ENCODE peak calls at places on chromosome 11, in nine cellular contexts. T is A549, O is dorsolateral prefrontal cortex, I is AG10803, L is foreskin fibroblast, Q is pancreas, W is ovary, P is kidney epithelial cell, X is bronchial epithelial cell. S is an unnamed sample.
A peak's percentile ranks its signal among the peaks of the same experiment; 100 is the strongest.

GRCh38 chr11:126696976-126697375 is 303.6 kb downstream of the KIRREL3 start:
- DNase-seq in T (no peak), O (no peak), I (no peak), L (no peak), Q (no peak), W (no peak), P (no peak), X (no peak), S (no peak)

GRCh38 chr11:34075178-34075820 is 23.8 kb downstream of the CAPRIN1 start:
- DNase-seq in T (no peak), O (no peak), I (peak; percentile 63), L (peak; percentile 67), Q (no peak), W (no peak), P (no peak), X (peak; percentile 49), S (peak; percentile 65)

GRCh38 chr11:106017088-106017487 is 5.0 kb downstream of the MSANTD4 start:
- DNase-seq in T (no peak), O (no peak), I (no peak), L (no peak), Q (no peak), W (no peak), P (no peak), X (no peak), S (no peak)

GRCh38 chr11:55707029-55707428 is 45.0 kb downstream of the OR4C6 start:
- DNase-seq in T (peak; percentile 38), O (no peak), I (peak; percentile 21), L (peak; percentile 4), Q (no peak), W (no peak), P (no peak), X (peak; percentile 52), S (peak; percentile 65)

GRCh38 chr11:123742778-123743177 is 1.3 kb upstream of the ZNF202 start:
- DNase-seq in T (no peak), O (no peak), I (no peak), L (no peak), Q (no peak), W (no peak), P (no peak), X (no peak), S (no peak)

GRCh38 chr11:86818466-86819282 is 18.3 kb downstream of the PRSS23 start:
- DNase-seq in T (peak; percentile 82), O (no peak), I (peak; percentile 77), L (no peak), Q (no peak), W (no peak), P (no peak), X (peak; percentile 73), S (peak; percentile 89)

GRCh38 chr11:59000007-59000406 is 60.7 kb downstream of the GLYATL1 start:
- DNase-seq in T (no peak), O (no peak), I (no peak), L (no peak), Q (no peak), W (no peak), P (no peak), X (peak; percentile 17), S (no peak)

GRCh38 chr11:91305402-91305801 is 919.2 kb upstream of the FAT3 start:
- DNase-seq in T (no peak), O (no peak), I (no peak), L (no peak), Q (no peak), W (no peak), P (no peak), X (no peak), S (no peak)

GRCh38 chr11:84396521-84396920 is 1110.4 kb upstream of the CCDC90B start:
- DNase-seq in T (no peak), O (no peak), I (peak; percentile 19), L (no peak), Q (no peak), W (no peak), P (no peak), X (no peak), S (peak; percentile 31)

GRCh38 chr11:34546511-34547206 is 33.1 kb upstream of the ELF5 start:
- DNase-seq in T (no peak), O (peak; percentile 62), I (no peak), L (no peak), Q (no peak), W (no peak), P (no peak), X (peak; percentile 28), S (no peak)

GRCh38 chr11:125188021-125188420 is 23.5 kb downstream of the PKNOX2 start:
- DNase-seq in T (no peak), O (no peak), I (no peak), L (no peak), Q (no peak), W (no peak), P (no peak), X (peak; percentile 83), S (peak; percentile 50)

GRCh38 chr11:2083411-2083810 is 55.8 kb downstream of the IGF2 start:
- DNase-seq in T (no peak), O (no peak), I (no peak), L (no peak), Q (no peak), W (no peak), P (no peak), X (no peak), S (no peak)

GRCh38 chr11:36238881-36239280 is 50.3 kb downstream of the COMMD9 start:
- DNase-seq in T (no peak), O (no peak), I (no peak), L (no peak), Q (no peak), W (no peak), P (no peak), X (no peak), S (no peak)

GRCh38 chr11:6443269-6444003 is 2.6 kb upstream of the HPX start:
- DNase-seq in T (peak; percentile 36), O (peak; percentile 71), I (peak; percentile 56), L (peak; percentile 34), Q (peak; percentile 32), W (peak; percentile 47), P (no peak), X (peak; percentile 36), S (peak; percentile 60)

GRCh38 chr11:77110836-77111235 is 8.2 kb downstream of the OMP start:
- DNase-seq in T (no peak), O (no peak), I (no peak), L (no peak), Q (no peak), W (no peak), P (no peak), X (no peak), S (no peak)

GRCh38 chr11:132088551-132088950 is 718.1 kb downstream of the NTM start:
- DNase-seq in T (no peak), O (no peak), I (no peak), L (no peak), Q (no peak), W (no peak), P (no peak), X (peak; percentile 83), S (no peak)

GRCh38 chr11:75219869-75220268 is 20.7 kb upstream of the TPBGL start:
- DNase-seq in T (no peak), O (no peak), I (no peak), L (no peak), Q (no peak), W (no peak), P (no peak), X (no peak), S (no peak)

GRCh38 chr11:75214843-75215242 is 25.7 kb upstream of the TPBGL start:
- DNase-seq in T (no peak), O (no peak), I (no peak), L (no peak), Q (no peak), W (no peak), P (no peak), X (no peak), S (no peak)

GRCh38 chr11:75208444-75208843 is 32.1 kb upstream of the TPBGL start:
- DNase-seq in T (no peak), O (no peak), I (no peak), L (no peak), Q (no peak), W (no peak), P (no peak), X (no peak), S (no peak)

GRCh38 chr11:75212463-75212862 is 28.1 kb upstream of the TPBGL start:
- DNase-seq in T (no peak), O (no peak), I (no peak), L (no peak), Q (no peak), W (no peak), P (no peak), X (no peak), S (no peak)

DNA sequence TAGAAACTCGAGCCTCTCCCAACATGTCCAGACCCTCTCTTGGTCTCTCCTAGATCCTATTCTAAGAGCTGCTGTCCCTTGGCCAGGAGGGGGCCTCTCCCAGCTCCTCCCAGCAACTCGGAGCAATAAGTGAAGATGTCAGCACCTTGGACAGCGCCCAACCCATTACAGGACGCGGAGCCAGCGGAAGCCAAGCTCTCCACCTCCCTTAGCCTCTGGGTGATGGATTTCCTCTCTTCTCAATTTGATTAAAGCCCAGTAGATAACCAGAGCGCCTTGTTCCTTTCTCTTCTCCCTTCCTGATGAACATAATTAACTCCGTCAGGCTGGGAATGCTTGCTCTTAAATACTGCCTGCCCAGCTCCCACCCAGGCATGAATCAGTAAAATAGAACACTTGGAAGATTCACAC is 26.2 kb upstream of the TPBGL start:
- DNase-seq in T (peak; percentile 79), O (peak; percentile 20), I (peak; percentile 54), L (peak; percentile 54), Q (peak; percentile 75), W (peak; percentile 62), P (peak; percentile 26), X (peak; percentile 48), S (peak; percentile 81)
- TF ChIP-seq CTCF in T (peak; percentile 15), O (peak; percentile 22), I (peak; percentile 42), L (peak; percentile 43), Q (no peak), W (no peak), P (peak; percentile 51), X (peak; percentile 23), S (peak; percentile 61)

GRCh38 chr11:96215826-96216225 is 127.2 kb downstream of the MAML2 start:
- DNase-seq in T (no peak), O (no peak), I (no peak), L (no peak), Q (no peak), W (no peak), P (no peak), X (no peak), S (no peak)
- H3K4me3 ChIP-seq in T (no peak overlapping the region), O (no peak overlapping the region), I (no peak overlapping the region), L (no peak overlapping the region), Q (no peak overlapping the region), W (no peak overlapping the region), P (no peak overlapping the region), X (no peak overlapping the region), S (no peak overlapping the region)

DNA sequence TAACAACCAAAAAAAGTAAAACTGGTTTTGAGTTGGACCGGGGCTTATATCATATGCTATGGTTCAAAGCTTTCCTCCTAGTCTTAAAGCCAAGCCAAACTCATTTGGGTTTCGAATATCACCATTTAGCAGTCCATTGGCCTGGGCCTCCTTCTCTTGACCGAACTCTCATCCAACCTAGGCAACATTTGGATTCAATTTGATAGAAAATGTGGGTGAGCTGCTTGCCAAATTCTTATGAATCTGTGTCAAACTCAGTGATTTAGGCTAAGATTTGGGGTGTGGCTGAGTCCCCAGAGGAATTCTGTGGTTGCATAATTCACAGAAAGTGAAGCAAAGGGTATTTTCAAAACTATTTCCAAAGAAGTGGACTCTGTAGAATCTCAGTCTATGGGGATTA is 83.7 kb downstream of the BLID start:
- DNase-seq in T (no peak), O (no peak), I (peak; percentile 98), L (peak; percentile 51), Q (no peak), W (no peak), P (no peak), X (no peak), S (peak; percentile 75)
- TF ChIP-seq CTCF in T (no peak), O (no peak), I (no peak), L (no peak), Q (no peak), W (no peak), P (no peak), X (no peak), S (no peak)

GRCh38 chr11:46339816-46340215 is 7.4 kb upstream of the DGKZ start:
- DNase-seq in T (no peak), O (no peak), I (no peak), L (no peak), Q (no peak), W (no peak), P (no peak), X (no peak), S (peak; percentile 59)
- H3K4me3 ChIP-seq in T (no peak overlapping the region), O (no peak overlapping the region), I (no peak overlapping the region), L (no peak overlapping the region), Q (no peak overlapping the region), W (no peak overlapping the region), P (no peak overlapping the region), X (no peak overlapping the region), S (no peak overlapping the region)

S was measured in cardiac fibroblast.